ENCODE peak calls at places on chromosomes 13 and 19, in seven cellular contexts. Q is HTR-8/SVneo; I is activated CD4-positive, alpha-beta T cell treated with anti-CD3 and anti-CD28 coated beads, Interleukin-2, amount 10 ng/mL, durations not matched to agents 24 days and 14 days; L is skeletal muscle cell; B is NCI-H2081; C is WTC11; N is HFF-Myc. V is an unnamed sample.

GRCh38 chr13:45055902-45056648 is 64.2 kb upstream of the GTF2F2 start:
- DNase-seq in N (peak), L (no peak), C (no peak), Q (no peak), B (no peak), I (no peak), V (no peak)

GRCh38 chr13:94178625-94179244 is 300.7 kb downstream of the DCT start:
- DNase-seq in L (no peak), N (no peak), B (peak), Q (no peak), I (no peak), C (no peak), V (peak)

GRCh38 chr13:98475521-98475920 is 101.4 kb downstream of the STK24 start:
- DNase-seq in B (no peak), C (peak), I (no peak), L (no peak), Q (no peak), N (no peak), V (no peak)

GRCh38 chr19:8569066-8569761 is 8.0 kb downstream of the MYO1F start:
- DNase-seq in I (peak), L (peak), Q (peak), N (peak), C (no peak), B (no peak), V (no peak)

GRCh38 chr19:3986260-3987041 is 1.2 kb upstream of the EEF2 start:
- DNase-seq in I (peak), Q (no peak), C (peak), L (no peak), B (peak), N (peak), V (peak)

GRCh38 chr19:6476155-6476895 is 5.3 kb downstream of the DENND1C start:
- DNase-seq in N (no peak), L (no peak), I (peak), Q (no peak), B (no peak), C (peak), V (peak)

GRCh38 chr19:38929929-38930775 is at the start of gene SARS2:
- DNase-seq in I (peak), Q (peak), B (peak), L (peak), C (peak), N (peak), V (peak)

GRCh38 chr19:38061294-38061693 is 154.3 kb downstream of the SIPA1L3 start:
- DNase-seq in C (no peak), I (no peak), B (no peak), Q (peak), N (peak), L (no peak), V (no peak)

GRCh38 chr19:14566712-14567077 is 5.2 kb downstream of the NDUFB7 start:
- DNase-seq in N (no peak), C (no peak), L (no peak), B (no peak), Q (no peak), I (no peak), V (no peak)